ENCODE peak calls at places on chromosome 6, in four cellular contexts. J is trophoblast cell, C is mesenchymal stem cell, Q is IMR-90. M is an unnamed sample.

GRCh38 chr6:168871535-168872106 is 382.0 kb downstream of the THBS2 start:
- DNase-seq in J (no peak), C (no peak), Q (no peak), M (no peak)

GRCh38 chr6:130525378-130525777 is 159.6 kb downstream of the TMEM200A start:
- DNase-seq in J (no peak), C (no peak), Q (no peak), M (no peak)

GRCh38 chr6:71453307-71453706 is 164.7 kb downstream of the OGFRL1 start:
- DNase-seq in J (no peak), C (no peak), Q (no peak), M (no peak)

GRCh38 chr6:159249150-159249549 is 80.0 kb downstream of the FNDC1 start:
- DNase-seq in J (no peak), C (no peak), Q (no peak), M (no peak)

GRCh38 chr6:53869964-53870363 is 75.2 kb downstream of the LRRC1 start:
- DNase-seq in J (peak; percentile 85), C (no peak), Q (no peak), M (no peak)

GRCh38 chr6:18536693-18537092 is 149.5 kb downstream of the RNF144B start:
- DNase-seq in J (no peak), C (no peak), Q (no peak), M (no peak)

GRCh38 chr6:39999006-39999867 is 65.0 kb upstream of the MOCS1 start:
- DNase-seq in J (peak; percentile 8), C (no peak), Q (no peak), M (no peak)

GRCh38 chr6:11535801-11536230 is 1.7 kb upstream of the TMEM170B start:
- DNase-seq in J (peak; percentile 85), C (peak; percentile 26), Q (peak; percentile 46), M (no peak)

GRCh38 chr6:36171573-36171972 is 25.0 kb upstream of the BRPF3 start:
- DNase-seq in J (no peak), C (no peak), Q (no peak), M (no peak)

GRCh38 chr6:41546475-41546865 is 289 bp downstream of the FOXP4 start:
- DNase-seq in J (no peak), C (no peak), Q (no peak), M (no peak)

GRCh38 chr6:42028234-42029061 is 21.9 kb upstream of the TAF8 start:
- DNase-seq in J (peak; percentile 77), C (peak; percentile 96), Q (peak; percentile 86), M (no peak)

GRCh38 chr6:16244869-16245451 is 6.6 kb downstream of the GMPR start:
- DNase-seq in J (no peak), C (no peak), Q (peak; percentile 51), M (no peak)

GRCh38 chr6:123829302-123829953 is 25.8 kb downstream of the NKAIN2 start:
- DNase-seq in J (no peak), C (peak; percentile 62), Q (peak; percentile 19), M (no peak)

GRCh38 chr6:89597988-89598387 is 40.6 kb downstream of the LYRM2 start:
- DNase-seq in J (peak; percentile 95), C (peak; percentile 13), Q (no peak), M (no peak)

GRCh38 chr6:24205020-24205492 is 79.0 kb downstream of the NRSN1 start:
- DNase-seq in J (peak; percentile 67), C (peak; percentile 50), Q (peak; percentile 38), M (peak; percentile 58)

GRCh38 chr6:118551063-118551672 is 3.1 kb downstream of the PLN start:
- DNase-seq in J (peak; percentile 62), C (peak; percentile 79), Q (peak; percentile 79), M (peak; percentile 15)

GRCh38 chr6:51292659-51293058 is 474.0 kb downstream of the TFAP2B start:
- DNase-seq in J (peak; percentile 78), C (no peak), Q (no peak), M (no peak)

GRCh38 chr6:135291288-135292116 is 110.4 kb downstream of the MYB start:
- DNase-seq in J (no peak), C (peak; percentile 12), Q (peak; percentile 24), M (no peak)

GRCh38 chr6:7467007-7467897 is 74.2 kb upstream of the DSP start:
- DNase-seq in J (peak; percentile 10), C (peak; percentile 75), Q (peak; percentile 26), M (no peak)

GRCh38 chr6:141562801-141563763 is 569.6 kb upstream of the GJE1 start:
- DNase-seq in J (peak; percentile 88), C (peak; percentile 86), Q (peak; percentile 91), M (peak; percentile 78)

GRCh38 chr6:137046871-137047412 is 2.2 kb upstream of the IL20RA start:
- DNase-seq in J (no peak), C (peak; percentile 53), Q (no peak), M (no peak)

GRCh38 chr6:160667854-160668481 is 3.9 kb upstream of the LPA start:
- DNase-seq in J (peak; percentile 32), C (no peak), Q (no peak), M (no peak)

GRCh38 chr6:165716886-165717285 is 53.8 kb upstream of the PDE10A start:
- DNase-seq in J (peak; percentile 48), C (peak; percentile 12), Q (peak; percentile 48), M (no peak)

GRCh38 chr6:45495404-45496084 is 117.8 kb upstream of the SUPT3H start:
- DNase-seq in J (no peak), C (no peak), Q (no peak), M (no peak)

GRCh38 chr6:127118505-127119360 is at the start of gene RSPO3:
- DNase-seq in J (peak; percentile 7), C (peak; percentile 60), Q (peak; percentile 18), M (peak; percentile 44)
- H3K14ac ChIP-seq in J (no peak within 1 kb of the TSS), C (no peak within 1 kb of the TSS), Q (no peak within 1 kb of the TSS), M (peak within 1 kb of the TSS; percentile 38)

GRCh38 chr6:26306248-26306647 is 58.8 kb upstream of the BTN3A2 start:
- DNase-seq in J (no peak), C (no peak), Q (peak; percentile 43), M (no peak)
- H4K91ac ChIP-seq in J (no peak overlapping the region), C (no peak overlapping the region), Q (no peak overlapping the region), M (no peak overlapping the region)

GRCh38 chr6:27145731-27146455 is 101.6 kb upstream of the PRSS16 start:
- DNase-seq in J (peak; percentile 82), C (peak; percentile 93), Q (peak; percentile 91), M (no peak)
- H3K14ac ChIP-seq in J (peak overlapping the region; percentile 79), C (peak overlapping the region; percentile 98), Q (peak overlapping the region; percentile 88), M (no peak overlapping the region)

DNA sequence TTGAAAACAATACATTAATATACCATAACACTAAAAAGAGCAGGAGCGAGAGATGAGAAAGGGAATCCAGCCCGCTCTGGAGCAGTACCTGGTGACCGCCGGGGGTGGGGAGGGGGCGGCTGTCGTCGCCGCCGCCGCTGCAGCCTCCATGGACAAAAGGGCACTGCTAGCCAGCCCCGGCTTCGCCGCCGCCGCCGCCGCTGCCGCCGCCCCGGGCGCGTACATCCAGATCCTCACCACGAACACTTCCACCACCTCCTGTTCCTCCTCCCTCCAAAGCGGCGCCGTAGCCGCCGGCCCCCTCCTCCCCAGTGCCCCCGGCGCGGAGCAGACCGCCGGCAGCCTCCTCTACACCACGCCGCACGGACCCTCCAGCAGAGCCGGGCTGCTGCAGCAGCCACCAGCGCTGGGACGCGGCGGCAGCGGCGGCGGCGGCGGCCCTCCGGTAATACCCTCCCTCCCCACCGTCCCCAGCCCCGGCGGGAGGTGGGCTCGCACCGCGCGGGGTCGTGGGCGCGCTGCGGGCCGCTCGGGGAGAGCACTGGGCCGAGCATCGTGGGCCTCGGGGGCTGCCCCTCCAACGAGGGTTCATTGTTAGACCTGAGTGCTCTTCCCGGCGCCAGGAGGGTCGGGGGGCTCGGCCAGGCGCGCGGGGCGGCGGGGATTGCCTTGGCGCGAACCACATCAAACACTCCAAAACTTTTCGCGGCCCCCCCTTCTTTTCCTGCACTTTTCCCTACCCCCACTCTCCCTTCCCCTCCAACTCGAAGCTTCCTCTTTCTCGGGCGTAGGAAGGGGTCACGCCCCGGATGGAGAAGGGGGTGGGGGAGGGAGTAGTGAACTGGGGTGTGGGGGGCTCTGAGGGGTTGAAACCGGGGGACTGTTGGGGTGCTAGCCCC is 751 bp downstream of the E2F3 start:
- DNase-seq in J (peak; percentile 36), C (peak; percentile 57), Q (no peak), M (peak; percentile 37)
- H4K91ac ChIP-seq in J (peak overlapping the region; percentile 91), C (peak overlapping the region; percentile 98), Q (peak overlapping the region; percentile 65), M (peak overlapping the region; percentile 97)

DNA sequence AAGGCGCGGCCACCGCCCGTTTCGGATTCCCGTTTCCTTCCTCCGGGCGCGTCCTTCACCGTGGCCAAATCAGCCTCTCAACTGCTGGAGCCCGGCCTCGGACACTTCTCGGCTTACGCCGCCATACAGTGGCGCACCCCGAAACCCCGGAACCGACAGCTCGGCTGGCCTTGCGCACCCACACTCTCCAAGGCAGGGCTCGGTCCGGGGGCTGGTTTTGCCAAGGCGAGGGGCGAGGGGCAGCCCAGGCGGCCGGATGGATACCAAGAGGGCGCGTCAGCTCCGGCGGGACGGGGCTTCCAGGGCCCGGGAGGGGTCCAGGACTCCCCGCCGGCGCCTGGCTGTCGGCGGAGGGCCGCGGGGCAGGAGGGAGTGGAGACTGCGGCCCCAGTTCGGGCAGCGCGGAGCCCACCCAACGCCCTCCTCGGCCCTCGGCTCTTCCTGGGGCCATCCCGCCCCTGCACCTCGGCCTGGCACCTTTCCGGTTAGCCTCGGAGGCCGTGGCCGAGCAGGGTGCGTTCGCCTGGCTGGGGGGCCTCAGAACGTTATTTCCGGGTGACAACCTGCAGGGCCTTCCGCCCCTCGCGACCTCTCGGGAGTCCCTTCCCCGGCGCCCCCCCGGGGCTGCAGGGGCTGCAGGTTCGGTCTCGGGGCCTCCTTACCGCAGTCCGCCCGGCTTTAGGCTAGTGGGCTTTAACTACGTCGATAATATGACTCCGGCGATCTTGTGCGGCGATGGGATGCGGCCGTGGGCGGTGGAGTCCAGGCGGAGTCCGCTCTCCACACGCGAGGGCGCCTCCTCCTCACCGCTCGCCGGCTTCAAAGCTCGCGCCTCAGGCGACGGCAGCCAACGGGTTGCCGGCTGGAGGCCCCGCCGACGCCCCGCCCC is 697 bp upstream of the CEP43 start:
- DNase-seq in J (peak; percentile 5), C (no peak), Q (no peak), M (peak; percentile 21)
- H3K14ac ChIP-seq in J (peak overlapping the region; percentile 85), C (peak overlapping the region; percentile 77), Q (no peak overlapping the region), M (peak overlapping the region; percentile 82)

M was measured in neuronal stem cell.